ENCODE peak calls at places on chromosomes 13 and 19, in five cellular contexts. One of them, this sample, is unnamed. For H3K4me1, the result is how much of the 10 kb centered on the place peaks cover.

GRCh38 chr13:47896111-47896510 is 105.0 kb downstream of the SUCLA2 start:
- DNase-seq in H9: no peak
- DNase-seq in neural progenitor cell: no peak
- DNase-seq in PC-3: no peak
- DNase-seq in K562: no peak
- DNase-seq in this sample: no peak

GRCh38 chr13:44352671-44353070 is 21.0 kb upstream of the SERP2 start:
- DNase-seq in H9: no peak
- DNase-seq in neural progenitor cell: no peak
- DNase-seq in PC-3: no peak
- DNase-seq in K562: no peak
- DNase-seq in this sample: no peak

GRCh38 chr19:4042731-4043082 is 24.0 kb downstream of the ZBTB7A start:
- DNase-seq in H9: no peak
- DNase-seq in neural progenitor cell: no peak
- DNase-seq in PC-3: peak
- DNase-seq in K562: no peak
- DNase-seq in this sample: peak

GRCh38 chr13:40231311-40231710 is 435.1 kb downstream of the FOXO1 start:
- DNase-seq in H9: no peak
- DNase-seq in neural progenitor cell: no peak
- DNase-seq in PC-3: no peak
- DNase-seq in K562: no peak
- DNase-seq in this sample: no peak

GRCh38 chr19:40607311-40607871 is 6.2 kb downstream of the LTBP4 start:
- DNase-seq in H9: peak
- DNase-seq in neural progenitor cell: peak
- DNase-seq in PC-3: no peak
- DNase-seq in K562: no peak
- DNase-seq in this sample: peak

GRCh38 chr13:95136638-95137037 is 164.6 kb downstream of the ABCC4 start:
- DNase-seq in H9: no peak
- DNase-seq in neural progenitor cell: no peak
- DNase-seq in PC-3: no peak
- DNase-seq in K562: no peak
- DNase-seq in this sample: no peak

GRCh38 chr19:10808937-10809655 is 26.9 kb downstream of the TMED1 start:
- DNase-seq in H9: no peak
- DNase-seq in neural progenitor cell: no peak
- DNase-seq in PC-3: peak
- DNase-seq in K562: peak
- DNase-seq in this sample: no peak

GRCh38 chr19:23440791-23441190 is 45.5 kb upstream of the ZNF91 start:
- DNase-seq in H9: peak
- DNase-seq in neural progenitor cell: no peak
- DNase-seq in PC-3: no peak
- DNase-seq in K562: peak
- DNase-seq in this sample: no peak

GRCh38 chr13:72920097-72920496 is 138.2 kb downstream of the PIBF1 start:
- DNase-seq in H9: no peak
- DNase-seq in neural progenitor cell: no peak
- DNase-seq in PC-3: no peak
- DNase-seq in K562: no peak
- DNase-seq in this sample: no peak

GRCh38 chr19:46533085-46534081 is 37.7 kb upstream of the PNMA8B start:
- DNase-seq in H9: no peak
- DNase-seq in neural progenitor cell: peak
- DNase-seq in PC-3: no peak
- DNase-seq in K562: no peak
- DNase-seq in this sample: no peak

GRCh38 chr19:8323781-8324185 is 2.5 kb downstream of the RPS28 start:
- DNase-seq in H9: no peak
- DNase-seq in neural progenitor cell: no peak
- DNase-seq in PC-3: no peak
- DNase-seq in K562: no peak
- DNase-seq in this sample: no peak

GRCh38 chr19:13302521-13303270 is 152.5 kb downstream of the IER2 start:
- DNase-seq in H9: no peak
- DNase-seq in neural progenitor cell: peak
- DNase-seq in PC-3: peak
- DNase-seq in K562: no peak
- DNase-seq in this sample: no peak

GRCh38 chr13:29596064-29596418 is 553 bp upstream of the SLC7A1 start:
- DNase-seq in H9: no peak
- DNase-seq in neural progenitor cell: no peak
- DNase-seq in PC-3: no peak
- DNase-seq in K562: no peak
- DNase-seq in this sample: no peak

GRCh38 chr13:29597246-29597645 is 1.8 kb upstream of the SLC7A1 start:
- DNase-seq in H9: no peak
- DNase-seq in neural progenitor cell: no peak
- DNase-seq in PC-3: no peak
- DNase-seq in K562: no peak
- DNase-seq in this sample: no peak

GRCh38 chr13:29594310-29594709 is 1.2 kb downstream of the SLC7A1 start:
- DNase-seq in H9: no peak
- DNase-seq in neural progenitor cell: peak
- DNase-seq in PC-3: peak
- DNase-seq in K562: no peak
- DNase-seq in this sample: no peak

GRCh38 chr13:29594710-29595379 is 643 bp downstream of the SLC7A1 start:
- DNase-seq in H9: no peak
- DNase-seq in neural progenitor cell: peak
- DNase-seq in PC-3: peak
- DNase-seq in K562: peak
- DNase-seq in this sample: peak

GRCh38 chr13:29595380-29596063 is at the start of gene SLC7A1:
- DNase-seq in H9: peak
- DNase-seq in neural progenitor cell: peak
- DNase-seq in PC-3: peak
- DNase-seq in K562: peak
- DNase-seq in this sample: peak
- TF ChIP-seq CTCF in H9: no peak
- TF ChIP-seq CTCF in neural progenitor cell: no peak
- TF ChIP-seq CTCF in PC-3: no peak
- TF ChIP-seq CTCF in K562: no peak
- TF ChIP-seq CTCF in this sample: no peak

GRCh38 chr13:30481241-30481760 is 15.6 kb upstream of the HMGB1 start:
- DNase-seq in H9: no peak
- DNase-seq in neural progenitor cell: no peak
- DNase-seq in PC-3: no peak
- DNase-seq in K562: no peak
- DNase-seq in this sample: no peak

GRCh38 chr13:30486230-30487074 is 20.7 kb upstream of the HMGB1 start:
- DNase-seq in H9: peak
- DNase-seq in neural progenitor cell: no peak
- DNase-seq in PC-3: peak
- DNase-seq in K562: no peak
- DNase-seq in this sample: no peak

DNA sequence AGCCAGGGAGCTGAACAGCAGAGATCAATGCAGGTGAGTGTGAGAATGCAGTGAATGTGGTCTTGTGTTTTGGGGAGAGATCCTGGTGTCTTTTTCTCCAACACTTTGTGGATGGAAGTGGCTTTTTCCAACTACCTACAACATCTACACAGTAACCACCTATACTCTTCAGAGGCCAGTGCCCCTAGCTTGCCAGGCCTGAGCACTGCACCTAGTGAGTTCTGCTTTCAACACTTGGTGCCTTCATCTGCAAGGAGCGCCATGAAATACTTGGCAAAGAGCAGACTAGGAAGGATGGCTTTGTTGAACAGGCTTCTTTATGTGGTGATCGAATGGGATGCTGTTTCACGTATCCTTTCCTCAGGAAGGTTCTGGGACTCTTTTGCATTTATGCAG is 21.3 kb upstream of the HMGB1 start:
- DNase-seq in H9: no peak
- DNase-seq in neural progenitor cell: no peak
- DNase-seq in PC-3: no peak
- DNase-seq in K562: no peak
- DNase-seq in this sample: no peak
- H3K9ac ChIP-seq in H9: no peak
- H3K9ac ChIP-seq in neural progenitor cell: no peak
- H3K9ac ChIP-seq in PC-3: no peak
- H3K9ac ChIP-seq in K562: no peak
- H3K9ac ChIP-seq in this sample: no peak

GRCh38 chr19:29680447-29680846 is 15.2 kb downstream of the PLEKHF1 start:
- DNase-seq in H9: no peak
- DNase-seq in neural progenitor cell: no peak
- DNase-seq in PC-3: no peak
- DNase-seq in K562: no peak
- DNase-seq in this sample: peak

GRCh38 chr19:29679598-29680210 is 14.4 kb downstream of the PLEKHF1 start:
- DNase-seq in H9: no peak
- DNase-seq in neural progenitor cell: no peak
- DNase-seq in PC-3: no peak
- DNase-seq in K562: no peak
- DNase-seq in this sample: no peak

GRCh38 chr19:29681422-29682235 is 16.4 kb downstream of the PLEKHF1 start:
- DNase-seq in H9: no peak
- DNase-seq in neural progenitor cell: no peak
- DNase-seq in PC-3: no peak
- DNase-seq in K562: no peak
- DNase-seq in this sample: no peak

GRCh38 chr19:29682236-29682895 is 17.1 kb downstream of the PLEKHF1 start:
- DNase-seq in H9: no peak
- DNase-seq in neural progenitor cell: no peak
- DNase-seq in PC-3: no peak
- DNase-seq in K562: no peak
- DNase-seq in this sample: no peak

DNA sequence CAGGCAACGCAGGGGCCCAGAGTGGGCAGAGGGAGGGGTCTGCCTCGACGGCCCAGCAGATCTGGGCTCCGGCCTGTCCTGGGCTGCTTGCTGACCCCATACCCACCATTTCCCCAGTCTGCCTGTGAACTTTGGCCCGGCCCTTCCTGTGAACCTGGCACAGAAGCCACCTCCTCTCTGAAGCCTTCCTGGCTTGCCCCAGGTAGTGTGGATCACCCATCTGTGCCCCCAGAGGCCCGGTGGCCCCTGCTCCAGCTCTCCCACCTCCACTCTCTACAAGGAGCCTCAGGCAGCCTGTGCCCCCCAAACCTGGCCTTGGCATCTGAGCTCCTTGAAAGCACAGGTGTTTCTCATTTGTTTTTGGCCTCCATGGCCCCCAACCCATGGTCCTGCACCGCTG is 15.7 kb downstream of the PLEKHF1 start:
- DNase-seq in H9: no peak
- DNase-seq in neural progenitor cell: no peak
- DNase-seq in PC-3: no peak
- DNase-seq in K562: no peak
- DNase-seq in this sample: no peak
- H3K4me1 ChIP-seq in H9: under half
- H3K4me1 ChIP-seq in neural progenitor cell: under half
- H3K4me1 ChIP-seq in PC-3: under half
- H3K4me1 ChIP-seq in K562: under half
- H3K4me1 ChIP-seq in this sample: under half

DNA sequence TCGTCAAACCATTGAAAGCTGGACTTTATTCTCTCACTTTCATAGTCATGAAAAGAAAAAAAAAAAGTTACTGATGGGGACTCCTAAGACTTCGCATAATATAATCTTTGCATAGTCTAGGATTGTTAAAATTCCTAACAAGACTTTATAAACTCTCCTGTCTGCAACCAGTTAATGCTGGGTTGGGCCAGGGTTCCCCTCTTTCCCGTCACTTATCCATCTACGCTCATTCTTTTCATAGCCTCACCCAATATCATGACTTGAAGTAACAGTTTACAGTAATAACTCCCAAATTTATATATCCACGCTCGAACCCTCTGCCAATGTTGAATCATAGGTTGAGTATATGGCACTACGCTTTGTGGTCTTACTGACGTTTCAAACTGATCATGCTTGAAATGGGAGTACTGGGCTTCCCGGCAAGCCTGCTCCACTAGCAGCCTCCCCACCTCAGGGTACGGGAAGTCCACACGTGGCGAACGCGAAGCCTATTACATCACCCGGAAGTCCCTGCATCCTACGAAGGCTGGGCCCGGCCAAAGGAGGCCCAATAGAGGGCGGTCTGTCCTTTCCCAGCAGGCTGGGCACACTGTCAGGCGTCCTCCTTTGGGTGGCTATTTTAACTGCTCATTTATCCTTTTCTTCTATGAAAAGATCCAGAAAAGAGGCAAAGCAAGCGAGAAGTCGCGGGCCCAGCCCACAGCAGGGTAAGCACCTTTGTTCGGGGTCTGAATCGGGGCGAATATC is 694 bp upstream of the ZNF460 start:
- DNase-seq in H9: peak
- DNase-seq in neural progenitor cell: peak
- DNase-seq in PC-3: peak
- DNase-seq in K562: peak
- DNase-seq in this sample: peak
- TF ChIP-seq CTCF in H9: peak
- TF ChIP-seq CTCF in neural progenitor cell: peak
- TF ChIP-seq CTCF in PC-3: peak
- TF ChIP-seq CTCF in K562: peak
- TF ChIP-seq CTCF in this sample: no peak

This sample was measured in kidney.